ENCODE peak calls at places on chromosome 2, in six cellular contexts. U is neuronal stem cell, L is H1, B is IMR-90, I is H9, R is trophoblast cell. Q is an unnamed sample.

GRCh38 chr2:121969766-121970639 is 214.6 kb downstream of the TSN start:
- DNase-seq in U (no peak), L (no peak), B (no peak), I (no peak), R (no peak), Q (no peak)

GRCh38 chr2:96839288-96839874 is 4.4 kb downstream of the ANKRD23 start:
- DNase-seq in U (no peak), L (no peak), B (no peak), I (peak), R (no peak), Q (no peak)

GRCh38 chr2:28588231-28588725 is 92.4 kb downstream of the PLB1 start:
- DNase-seq in U (no peak), L (no peak), B (no peak), I (no peak), R (no peak), Q (peak)

GRCh38 chr2:223185638-223186037 is 133.6 kb downstream of the KCNE4 start:
- DNase-seq in U (no peak), L (no peak), B (no peak), I (no peak), R (no peak), Q (no peak)

GRCh38 chr2:172086349-172087190 is 1.3 kb downstream of the DLX1 start:
- DNase-seq in U (peak), L (no peak), B (no peak), I (peak), R (peak), Q (no peak)

GRCh38 chr2:222318712-222319575 is 20.1 kb upstream of the PAX3 start:
- DNase-seq in U (peak), L (no peak), B (no peak), I (no peak), R (peak), Q (peak)

GRCh38 chr2:137826373-137827372 is 137.6 kb upstream of the HNMT start:
- DNase-seq in U (no peak), L (no peak), B (no peak), I (no peak), R (no peak), Q (no peak)

GRCh38 chr2:176781570-176782217 is 430.9 kb upstream of the HNRNPA3 start:
- DNase-seq in U (no peak), L (no peak), B (no peak), I (no peak), R (no peak), Q (no peak)

GRCh38 chr2:152594792-152595191 is 122.5 kb downstream of the PRPF40A start:
- DNase-seq in U (no peak), L (no peak), B (peak), I (no peak), R (no peak), Q (no peak)

GRCh38 chr2:43848174-43848573 is 9.4 kb downstream of the ABCG8 start:
- DNase-seq in U (no peak), L (no peak), B (peak), I (no peak), R (peak), Q (peak)

GRCh38 chr2:152525277-152525838 is 190.4 kb downstream of the FMNL2 start:
- DNase-seq in U (no peak), L (no peak), B (peak), I (no peak), R (no peak), Q (peak)

GRCh38 chr2:20914771-20915170 is 91.9 kb upstream of the LDAH start:
- DNase-seq in U (no peak), L (no peak), B (no peak), I (no peak), R (no peak), Q (no peak)

GRCh38 chr2:151833984-151834383 is 5.8 kb upstream of the ARL5A start:
- DNase-seq in U (no peak), L (no peak), B (no peak), I (no peak), R (no peak), Q (no peak)

GRCh38 chr2:222782201-222782600 is 78.6 kb upstream of the ACSL3 start:
- DNase-seq in U (no peak), L (no peak), B (no peak), I (no peak), R (peak), Q (no peak)

GRCh38 chr2:159513745-159514144 is 102.6 kb downstream of the BAZ2B start:
- DNase-seq in U (no peak), L (no peak), B (no peak), I (no peak), R (no peak), Q (no peak)

GRCh38 chr2:27262379-27263286 is at the start of gene SLC30A3:
- DNase-seq in U (peak), L (no peak), B (no peak), I (peak), R (no peak), Q (peak)

GRCh38 chr2:233440714-233441113 is 86.4 kb downstream of the DGKD start:
- DNase-seq in U (no peak), L (no peak), B (no peak), I (no peak), R (no peak), Q (no peak)

GRCh38 chr2:23617817-23618216 is 232.8 kb downstream of the KLHL29 start:
- DNase-seq in U (no peak), L (no peak), B (no peak), I (no peak), R (no peak), Q (no peak)

GRCh38 chr2:16525265-16525887 is 140.3 kb downstream of the CYRIA start:
- DNase-seq in U (peak), L (no peak), B (no peak), I (peak), R (peak), Q (peak)

GRCh38 chr2:11534746-11535484 is 1.1 kb downstream of the GREB1 start:
- DNase-seq in U (no peak), L (no peak), B (no peak), I (no peak), R (no peak), Q (no peak)

GRCh38 chr2:205563646-205564045 is 118.7 kb upstream of the NRP2 start:
- DNase-seq in U (no peak), L (no peak), B (no peak), I (peak), R (peak), Q (no peak)

DNA sequence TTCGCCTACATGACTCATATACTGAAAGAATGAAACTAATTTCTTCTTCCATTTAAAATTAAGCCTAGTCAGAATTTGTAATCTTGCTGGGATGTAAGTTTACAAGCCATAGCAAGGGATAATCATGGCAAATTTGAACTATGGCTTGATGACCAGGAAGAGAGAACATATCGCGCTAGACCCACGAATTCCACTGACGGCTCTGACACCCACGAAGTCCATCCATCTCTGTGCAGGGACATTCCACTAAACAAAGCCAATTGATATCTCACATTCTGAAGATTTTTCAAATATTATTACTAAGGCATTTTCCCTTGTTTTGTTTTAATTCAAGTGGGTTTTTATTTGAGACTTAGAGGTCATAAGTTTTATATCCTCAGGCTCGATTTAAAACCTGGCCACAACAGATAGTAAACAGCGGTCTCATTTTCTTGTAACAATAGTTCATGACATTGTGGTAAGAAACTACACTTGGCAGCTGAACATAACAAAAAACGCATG is 113.0 kb downstream of the QPCT start:
- DNase-seq in U (no peak), L (no peak), B (peak), I (no peak), R (no peak), Q (peak)
- H4K91ac ChIP-seq in U (no peak), L (no peak), B (peak), I (no peak), R (no peak), Q (peak)

DNA sequence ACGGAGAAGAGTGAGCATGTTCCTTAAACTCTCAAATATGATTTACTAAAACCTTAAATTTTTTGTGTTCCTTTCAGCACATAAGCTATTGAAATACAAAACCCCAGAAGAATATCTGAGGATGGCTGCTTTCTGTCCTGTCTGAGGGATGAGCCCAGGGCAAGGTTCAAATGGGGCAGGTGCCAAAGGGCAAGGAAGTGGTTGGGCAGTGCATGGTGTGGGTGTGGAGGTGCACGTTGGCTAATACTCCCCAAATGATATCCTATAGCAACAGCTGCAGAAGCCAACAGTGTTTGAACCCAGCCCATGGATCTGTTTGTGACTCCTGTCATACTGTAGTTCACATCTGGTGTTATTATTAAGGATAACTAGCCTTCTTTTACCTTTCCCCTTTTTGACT is 183.0 kb downstream of the CDCA7 start:
- DNase-seq in U (no peak), L (no peak), B (no peak), I (no peak), R (no peak), Q (no peak)
- H4K91ac ChIP-seq in U (no peak), L (no peak), B (no peak), I (no peak), R (no peak), Q (no peak)

GRCh38 chr2:57936216-57936615 is 110.4 kb upstream of the VRK2 start:
- DNase-seq in U (no peak), L (no peak), B (peak), I (no peak), R (no peak), Q (peak)

GRCh38 chr2:57941826-57942225 is 104.8 kb upstream of the VRK2 start:
- DNase-seq in U (no peak), L (no peak), B (no peak), I (no peak), R (no peak), Q (no peak)

GRCh38 chr2:57943271-57943670 is 103.3 kb upstream of the VRK2 start:
- DNase-seq in U (no peak), L (no peak), B (peak), I (no peak), R (peak), Q (peak)

GRCh38 chr2:57934659-57935058 is 111.9 kb upstream of the VRK2 start:
- DNase-seq in U (no peak), L (no peak), B (no peak), I (no peak), R (no peak), Q (no peak)

DNA sequence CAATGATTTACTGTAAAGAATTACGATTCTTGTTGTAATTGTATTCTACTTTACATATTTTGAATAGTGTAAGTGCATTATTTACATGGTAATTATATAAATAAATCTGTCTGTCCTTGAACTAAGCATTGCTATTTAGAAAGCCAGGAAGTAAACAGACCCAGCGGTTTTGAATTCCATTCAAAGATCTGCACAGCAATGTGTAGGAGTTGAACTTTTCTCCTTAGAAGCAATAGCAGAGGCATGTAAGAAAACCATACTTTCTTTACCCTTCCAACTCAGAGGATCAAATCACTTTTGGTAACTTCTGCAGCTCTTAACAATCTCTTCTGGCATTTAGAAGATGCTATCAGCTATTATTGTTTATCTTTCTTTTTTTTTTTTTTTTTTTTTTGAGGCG is 109.2 kb upstream of the VRK2 start:
- DNase-seq in U (no peak), L (no peak), B (peak), I (no peak), R (no peak), Q (peak)
- H4K91ac ChIP-seq in U (no peak), L (no peak), B (no peak), I (no peak), R (no peak), Q (no peak)

GRCh38 chr2:149170156-149170555 is 131.7 kb downstream of the LYPD6B start:
- DNase-seq in U (no peak), L (no peak), B (no peak), I (no peak), R (no peak), Q (no peak)
- H4K91ac ChIP-seq in U (no peak), L (no peak), B (no peak), I (no peak), R (no peak), Q (no peak)

GRCh38 chr2:9958057-9958456 is 6.6 kb downstream of the GRHL1 start:
- DNase-seq in U (no peak), L (no peak), B (no peak), I (no peak), R (peak), Q (no peak)

GRCh38 chr2:9964334-9964980 is 13.0 kb downstream of the GRHL1 start:
- DNase-seq in U (no peak), L (no peak), B (no peak), I (no peak), R (no peak), Q (no peak)

GRCh38 chr2:9961014-9961413 is 9.5 kb downstream of the GRHL1 start:
- DNase-seq in U (no peak), L (no peak), B (no peak), I (no peak), R (no peak), Q (no peak)

GRCh38 chr2:9954136-9954535 is 2.6 kb downstream of the GRHL1 start:
- DNase-seq in U (no peak), L (no peak), B (no peak), I (no peak), R (peak), Q (no peak)

GRCh38 chr2:9959262-9959661 is 7.8 kb downstream of the GRHL1 start:
- DNase-seq in U (no peak), L (no peak), B (no peak), I (no peak), R (no peak), Q (no peak)
- H4K91ac ChIP-seq in U (no peak), L (no peak), B (no peak), I (no peak), R (no peak), Q (no peak)